ENCODE peak calls at places on chromosomes 3 and 15, in nine cellular contexts. Y is caudate nucleus; B is activated T-helper 1 cell treated with Interleukin-2 at 50 U/mL for 16 hours; Z is activated gamma-delta T cell treated with Interleukin-2 at 50 U/mL for 16 hours; K is CD4-positive, alpha-beta memory T cell; R is WTC11; U is NCI-H524 treated with DMSO at 0.1 percent for 48 hours; A is brain microvascular endothelial cell; Q is dermis microvascular lymphatic vessel endothelial cell. D is an unnamed sample.

GRCh38 chr3:12303998-12304397 is 15.1 kb downstream of the PPARG start:
- DNase-seq in Y (no peak), B (no peak), Z (no peak), K (no peak), R (no peak), U (no peak), A (no peak), Q (no peak), D (no peak)

GRCh38 chr3:159872374-159873109 is 116.1 kb upstream of the IL12A start:
- DNase-seq in Y (no peak), B (no peak), Z (no peak), K (no peak), R (no peak), U (no peak), A (peak; percentile 94), Q (peak; percentile 89), D (no peak)

GRCh38 chr3:11185564-11186317 is 31.4 kb downstream of the HRH1 start:
- DNase-seq in Y (no peak), B (no peak), Z (no peak), K (no peak), R (no peak), U (no peak), A (peak; percentile 66), Q (peak; percentile 98), D (no peak)

GRCh38 chr3:194218646-194219453 is 82.9 kb downstream of the HES1 start:
- DNase-seq in Y (no peak), B (no peak), Z (no peak), K (no peak), R (no peak), U (no peak), A (no peak), Q (no peak), D (no peak)

GRCh38 chr3:81419196-81419595 is 342.2 kb downstream of the GBE1 start:
- DNase-seq in Y (no peak), B (no peak), Z (no peak), K (no peak), R (no peak), U (no peak), A (no peak), Q (peak; percentile 43), D (no peak)

GRCh38 chr3:105440113-105440512 is 73.4 kb downstream of the ALCAM start:
- DNase-seq in Y (no peak), B (no peak), Z (no peak), K (no peak), R (no peak), U (no peak), A (no peak), Q (no peak), D (no peak)

GRCh38 chr3:127749787-127750225 is 72.5 kb downstream of the MGLL start:
- DNase-seq in Y (no peak), B (no peak), Z (no peak), K (no peak), R (no peak), U (peak; percentile 64), A (no peak), Q (no peak), D (no peak)

GRCh38 chr15:57647791-57648130 is 56.1 kb downstream of the MYZAP start:
- DNase-seq in Y (no peak), B (no peak), Z (no peak), K (no peak), R (no peak), U (no peak), A (peak; percentile 7), Q (peak; percentile 52), D (no peak)

GRCh38 chr3:54830658-54831057 is 97.2 kb downstream of the LRTM1 start:
- DNase-seq in Y (no peak), B (no peak), Z (no peak), K (no peak), R (peak; percentile 64), U (no peak), A (peak; percentile 14), Q (peak; percentile 7), D (no peak)

GRCh38 chr3:123285931-123286307 is 84.2 kb downstream of the SEC22A start:
- DNase-seq in Y (no peak), B (no peak), Z (no peak), K (no peak), R (no peak), U (no peak), A (no peak), Q (no peak), D (no peak)

GRCh38 chr3:78941587-78941986 is 826.2 kb downstream of the ROBO1 start:
- DNase-seq in Y (no peak), B (no peak), Z (no peak), K (no peak), R (no peak), U (no peak), A (peak; percentile 36), Q (no peak), D (no peak)

GRCh38 chr15:68228971-68229385 is 550 bp downstream of the CLN6 start:
- DNase-seq in Y (no peak), B (no peak), Z (no peak), K (no peak), R (no peak), U (no peak), A (no peak), Q (no peak), D (no peak)

GRCh38 chr15:93476491-93477176 is 387.6 kb upstream of the RGMA start:
- DNase-seq in Y (no peak), B (no peak), Z (no peak), K (no peak), R (no peak), U (no peak), A (no peak), Q (no peak), D (no peak)

GRCh38 chr15:100684591-100684990 is 82.2 kb downstream of the ASB7 start:
- DNase-seq in Y (no peak), B (no peak), Z (no peak), K (no peak), R (no peak), U (no peak), A (no peak), Q (no peak), D (no peak)

GRCh38 chr3:154421067-154421466 is 8.9 kb downstream of the GPR149 start:
- DNase-seq in Y (no peak), B (no peak), Z (no peak), K (no peak), R (peak; percentile 29), U (no peak), A (peak; percentile 2), Q (peak; percentile 5), D (no peak)

GRCh38 chr3:60698117-60698516 is 553.1 kb downstream of the FHIT start:
- DNase-seq in Y (no peak), B (no peak), Z (no peak), K (no peak), R (no peak), U (no peak), A (no peak), Q (no peak), D (no peak)

GRCh38 chr3:45170071-45170470 is 23.9 kb upstream of the CDCP1 start:
- DNase-seq in Y (no peak), B (no peak), Z (no peak), K (no peak), R (no peak), U (no peak), A (no peak), Q (no peak), D (no peak)

GRCh38 chr15:35909414-35909813 is 363.4 kb upstream of the DPH6 start:
- DNase-seq in Y (no peak), B (no peak), Z (no peak), K (no peak), R (no peak), U (no peak), A (no peak), Q (no peak), D (no peak)

GRCh38 chr3:115279939-115280338 is 132.9 kb upstream of the ZBTB20 start:
- DNase-seq in Y (no peak), B (no peak), Z (no peak), K (no peak), R (no peak), U (no peak), A (no peak), Q (no peak), D (no peak)

GRCh38 chr3:149688122-149688757 is 30.4 kb upstream of the WWTR1 start:
- DNase-seq in Y (no peak), B (no peak), Z (no peak), K (no peak), R (no peak), U (no peak), A (no peak), Q (no peak), D (no peak)

GRCh38 chr15:53716909-53717878 is 42.3 kb downstream of the WDR72 start:
- DNase-seq in Y (no peak), B (no peak), Z (no peak), K (no peak), R (no peak), U (no peak), A (peak; percentile 5), Q (peak; percentile 13), D (no peak)

GRCh38 chr3:44511238-44511567 is 33.7 kb upstream of the ZNF445 start:
- DNase-seq in Y (no peak), B (no peak), Z (no peak), K (no peak), R (no peak), U (no peak), A (no peak), Q (no peak), D (peak; percentile 33)

GRCh38 chr15:71115567-71116351 is 488 bp downstream of the THSD4 start:
- DNase-seq in Y (no peak), B (no peak), Z (no peak), K (no peak), R (peak; percentile 53), U (no peak), A (peak; percentile 41), Q (peak; percentile 52), D (no peak)

GRCh38 chr3:62098646-62099365 is 274.5 kb downstream of the FEZF2 start:
- DNase-seq in Y (no peak), B (no peak), Z (no peak), K (no peak), R (no peak), U (no peak), A (no peak), Q (no peak), D (no peak)

D was measured in C1 segment of cervical spinal cord.